ENCODE peak calls at places on chromosomes 7 and 10, in five cellular contexts. One of them, this sample, is unnamed.

GRCh38 chr10:78045237-78045636 is 11.6 kb downstream of the RPS24 start:
- DNase-seq in neuronal stem cell: no peak
- DNase-seq in H9: no peak
- DNase-seq in IMR-90: no peak
- DNase-seq in H1: no peak
- DNase-seq in this sample: peak; percentile 8

GRCh38 chr10:70927221-70927943 is 39.0 kb upstream of the PCBD1 start:
- DNase-seq in IMR-90: peak; percentile 19
- DNase-seq in H1: no peak
- DNase-seq in neuronal stem cell: no peak
- DNase-seq in H9: no peak
- DNase-seq in this sample: no peak

GRCh38 chr10:47169631-47170030 is 130.4 kb upstream of the GDF10 start:
- DNase-seq in IMR-90: no peak
- DNase-seq in H1: no peak
- DNase-seq in H9: no peak
- DNase-seq in neuronal stem cell: no peak
- DNase-seq in this sample: no peak

GRCh38 chr10:100886946-100887345 is 25.8 kb upstream of the SLF2 start:
- DNase-seq in H9: peak; percentile 10
- DNase-seq in H1: no peak
- DNase-seq in IMR-90: no peak
- DNase-seq in neuronal stem cell: no peak
- DNase-seq in this sample: no peak

GRCh38 chr7:30923774-30924413 is 12.2 kb downstream of the AQP1 start:
- DNase-seq in H9: peak; percentile 22
- DNase-seq in H1: peak; percentile 30
- DNase-seq in IMR-90: no peak
- DNase-seq in neuronal stem cell: no peak
- DNase-seq in this sample: no peak

GRCh38 chr7:29764227-29764626 is 42.1 kb upstream of the WIPF3 start:
- DNase-seq in H1: peak; percentile 58
- DNase-seq in neuronal stem cell: no peak
- DNase-seq in IMR-90: no peak
- DNase-seq in H9: peak; percentile 52
- DNase-seq in this sample: no peak

GRCh38 chr10:50417906-50418697 is 166.8 kb upstream of the ASAH2 start:
- DNase-seq in neuronal stem cell: peak; percentile 38
- DNase-seq in H9: peak; percentile 71
- DNase-seq in H1: peak; percentile 76
- DNase-seq in IMR-90: peak; percentile 80
- DNase-seq in this sample: peak; percentile 85

GRCh38 chr7:22718200-22718711 is 8.7 kb upstream of the IL6 start:
- DNase-seq in IMR-90: peak; percentile 97
- DNase-seq in neuronal stem cell: no peak
- DNase-seq in H1: no peak
- DNase-seq in H9: no peak
- DNase-seq in this sample: no peak

GRCh38 chr7:146096994-146097393 is 19.6 kb upstream of the CNTNAP2 start:
- DNase-seq in H1: peak; percentile 62
- DNase-seq in neuronal stem cell: no peak
- DNase-seq in IMR-90: no peak
- DNase-seq in H9: peak; percentile 78
- DNase-seq in this sample: no peak

GRCh38 chr7:135441791-135442190 is 68.1 kb downstream of the CNOT4 start:
- DNase-seq in IMR-90: peak; percentile 73
- DNase-seq in H1: no peak
- DNase-seq in neuronal stem cell: no peak
- DNase-seq in H9: no peak
- DNase-seq in this sample: no peak

GRCh38 chr7:38953971-38954370 is 23.7 kb upstream of the POU6F2 start:
- DNase-seq in H9: no peak
- DNase-seq in neuronal stem cell: no peak
- DNase-seq in IMR-90: no peak
- DNase-seq in H1: no peak
- DNase-seq in this sample: no peak

GRCh38 chr7:26860361-26860760 is 4.0 kb downstream of the SKAP2 start:
- DNase-seq in IMR-90: no peak
- DNase-seq in H9: no peak
- DNase-seq in H1: no peak
- DNase-seq in neuronal stem cell: no peak
- DNase-seq in this sample: peak; percentile 16

GRCh38 chr7:98283887-98284222 is 2.4 kb downstream of the BRI3 start:
- DNase-seq in H9: no peak
- DNase-seq in neuronal stem cell: no peak
- DNase-seq in IMR-90: no peak
- DNase-seq in H1: no peak
- DNase-seq in this sample: no peak
- H3K4ac ChIP-seq in H9: no peak overlapping the region
- H3K4ac ChIP-seq in neuronal stem cell: no peak overlapping the region
- H3K4ac ChIP-seq in IMR-90: peak overlapping the region; percentile 92
- H3K4ac ChIP-seq in H1: no peak overlapping the region
- H3K4ac ChIP-seq in this sample: peak overlapping the region; percentile 88

GRCh38 chr10:16999665-17000451 is 129.8 kb downstream of the CUBN start:
- DNase-seq in H9: no peak
- DNase-seq in IMR-90: peak; percentile 85
- DNase-seq in H1: no peak
- DNase-seq in neuronal stem cell: no peak
- DNase-seq in this sample: no peak
- H3K4ac ChIP-seq in H9: no peak overlapping the region
- H3K4ac ChIP-seq in IMR-90: peak overlapping the region; percentile 59
- H3K4ac ChIP-seq in H1: no peak overlapping the region
- H3K4ac ChIP-seq in neuronal stem cell: no peak overlapping the region
- H3K4ac ChIP-seq in this sample: no peak overlapping the region

GRCh38 chr10:79402625-79402946 is 42.8 kb downstream of the ZCCHC24 start:
- DNase-seq in H9: no peak
- DNase-seq in neuronal stem cell: no peak
- DNase-seq in H1: no peak
- DNase-seq in IMR-90: no peak
- DNase-seq in this sample: no peak

GRCh38 chr10:79401015-79401921 is 44.2 kb downstream of the ZCCHC24 start:
- DNase-seq in neuronal stem cell: no peak
- DNase-seq in H9: no peak
- DNase-seq in H1: no peak
- DNase-seq in IMR-90: peak; percentile 49
- DNase-seq in this sample: no peak

GRCh38 chr10:79403441-79404230 is 41.8 kb downstream of the ZCCHC24 start:
- DNase-seq in H9: peak; percentile 54
- DNase-seq in IMR-90: no peak
- DNase-seq in neuronal stem cell: peak; percentile 48
- DNase-seq in H1: no peak
- DNase-seq in this sample: no peak

GRCh38 chr10:79404231-79404609 is 41.2 kb downstream of the ZCCHC24 start:
- DNase-seq in H9: no peak
- DNase-seq in IMR-90: peak; percentile 76
- DNase-seq in H1: no peak
- DNase-seq in neuronal stem cell: no peak
- DNase-seq in this sample: no peak

GRCh38 chr10:79402951-79403350 is 42.5 kb downstream of the ZCCHC24 start:
- DNase-seq in H9: no peak
- DNase-seq in neuronal stem cell: no peak
- DNase-seq in IMR-90: no peak
- DNase-seq in H1: no peak
- DNase-seq in this sample: no peak
- H3K4ac ChIP-seq in H9: no peak overlapping the region
- H3K4ac ChIP-seq in neuronal stem cell: no peak overlapping the region
- H3K4ac ChIP-seq in IMR-90: peak overlapping the region; percentile 42
- H3K4ac ChIP-seq in H1: no peak overlapping the region
- H3K4ac ChIP-seq in this sample: no peak overlapping the region

DNA sequence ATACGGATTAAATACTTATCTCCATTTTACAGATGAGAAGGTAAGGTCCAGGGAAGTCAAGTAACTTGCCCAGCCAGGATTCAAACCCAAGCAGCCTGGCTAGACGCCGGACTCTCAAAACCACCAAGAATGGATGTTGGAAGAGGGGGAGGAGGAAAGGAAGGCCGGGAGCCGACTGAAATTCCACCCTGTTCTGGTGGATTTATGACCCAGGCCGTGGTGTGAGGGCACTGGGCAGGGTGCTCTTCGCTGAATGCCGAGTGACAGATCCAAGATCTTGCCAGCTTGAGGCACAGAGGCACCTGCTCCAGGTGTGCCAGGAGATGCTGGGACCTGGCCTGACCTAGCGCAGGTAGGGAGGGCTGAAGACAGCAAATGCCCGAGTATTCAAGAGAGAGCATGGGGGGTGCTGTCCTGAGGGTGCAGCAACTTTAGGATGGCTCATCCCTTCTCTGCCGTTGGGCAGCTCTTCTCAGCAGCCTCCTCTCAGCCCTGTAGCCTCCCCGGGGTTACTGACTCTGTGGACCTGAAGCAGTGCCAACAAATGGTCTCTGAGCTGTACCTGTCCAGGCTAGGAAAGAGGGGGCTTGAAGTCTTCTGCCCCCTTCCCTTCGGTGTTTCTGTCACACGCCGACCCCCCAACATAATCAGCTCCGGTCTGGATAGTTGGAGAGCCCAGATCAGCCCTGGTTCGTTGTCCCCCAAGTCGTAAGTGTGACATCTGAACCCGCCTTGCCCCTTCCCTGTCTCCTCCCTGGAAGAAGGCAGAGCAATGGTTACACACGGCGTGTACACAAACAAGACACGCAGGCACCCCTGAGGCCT is 713 bp downstream of the LOXL4 start:
- DNase-seq in neuronal stem cell: no peak
- DNase-seq in H1: no peak
- DNase-seq in IMR-90: no peak
- DNase-seq in H9: no peak
- DNase-seq in this sample: no peak
- H3K4ac ChIP-seq in neuronal stem cell: no peak overlapping the region
- H3K4ac ChIP-seq in H1: no peak overlapping the region
- H3K4ac ChIP-seq in IMR-90: peak overlapping the region; percentile 71
- H3K4ac ChIP-seq in H9: no peak overlapping the region
- H3K4ac ChIP-seq in this sample: no peak overlapping the region

DNA sequence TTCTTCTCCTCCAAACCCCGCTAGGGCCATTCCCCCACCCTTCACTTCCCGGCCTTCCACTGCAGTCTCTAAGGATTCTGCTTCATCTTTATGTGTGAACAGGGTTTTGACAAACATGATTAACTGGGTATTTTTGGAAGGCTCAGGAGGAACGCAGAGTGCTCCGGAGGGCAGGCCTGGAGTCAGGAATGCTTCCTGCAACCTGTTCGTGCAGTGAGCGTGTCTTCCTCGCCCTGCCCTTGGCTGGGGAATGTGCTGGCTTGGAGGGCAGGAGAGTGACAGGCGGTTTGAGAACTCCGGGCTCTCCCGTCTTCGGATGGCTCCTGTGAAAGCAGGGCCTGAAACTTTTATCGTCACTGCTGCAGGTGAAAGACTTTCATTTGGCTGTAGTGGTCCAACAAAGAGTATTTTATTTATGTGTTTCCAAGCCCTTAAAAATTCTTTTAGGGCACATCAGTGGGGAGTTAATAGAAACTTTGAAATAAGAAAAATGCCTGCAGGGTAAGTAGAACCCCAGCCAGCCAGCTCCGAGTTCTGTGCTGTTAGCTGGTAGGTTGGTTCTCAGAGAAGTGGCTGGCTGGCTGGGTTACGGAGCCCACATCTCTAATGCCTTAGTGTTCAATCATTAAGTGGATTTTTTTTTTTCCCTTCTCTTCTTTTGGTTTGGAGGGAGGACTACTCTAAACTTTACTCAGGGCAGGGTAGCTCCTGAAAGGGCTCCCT is 51.0 kb downstream of the TCF7L2 start:
- DNase-seq in neuronal stem cell: no peak
- DNase-seq in H9: no peak
- DNase-seq in H1: no peak
- DNase-seq in IMR-90: no peak
- DNase-seq in this sample: peak; percentile 88
- H3K4ac ChIP-seq in neuronal stem cell: no peak overlapping the region
- H3K4ac ChIP-seq in H9: no peak overlapping the region
- H3K4ac ChIP-seq in H1: no peak overlapping the region
- H3K4ac ChIP-seq in IMR-90: no peak overlapping the region
- H3K4ac ChIP-seq in this sample: no peak overlapping the region

DNA sequence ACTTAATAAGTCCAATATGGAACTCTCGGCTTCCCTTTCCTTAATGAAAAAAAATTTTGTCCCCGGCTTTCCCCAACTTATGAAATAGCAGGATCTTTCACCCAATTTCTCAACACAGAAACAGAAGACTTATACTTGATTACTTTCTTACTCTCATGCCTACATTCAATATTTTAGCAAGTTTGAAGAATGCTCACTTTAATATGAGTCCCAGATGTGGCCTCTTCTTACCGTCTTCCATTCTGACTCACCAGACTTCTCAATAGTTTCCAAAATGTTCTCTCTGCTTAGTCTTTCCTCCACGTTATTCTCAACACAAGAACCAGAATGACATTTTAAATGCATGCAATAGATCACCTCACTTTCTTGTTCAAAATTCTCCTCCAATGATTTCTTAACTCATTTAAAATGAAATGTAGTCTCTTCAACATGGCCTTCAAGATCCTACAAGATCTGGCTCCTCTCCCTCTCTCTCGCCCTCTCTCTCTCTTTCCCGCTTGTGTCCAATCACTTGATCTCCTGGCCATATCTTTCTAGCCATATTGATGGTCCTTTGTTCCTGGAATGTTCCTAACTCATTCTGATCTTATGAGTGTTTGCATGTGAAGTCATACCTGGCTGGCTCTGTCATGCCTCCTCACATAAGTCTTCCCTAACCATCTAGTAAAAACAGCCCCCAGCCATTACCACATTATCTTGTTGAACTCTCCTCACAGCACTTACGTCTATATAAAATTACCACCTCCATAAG is 119.7 kb upstream of the FAM3C start:
- DNase-seq in H1: no peak
- DNase-seq in H9: no peak
- DNase-seq in IMR-90: no peak
- DNase-seq in neuronal stem cell: no peak
- DNase-seq in this sample: peak; percentile 83
- H3K4ac ChIP-seq in H1: no peak overlapping the region
- H3K4ac ChIP-seq in H9: no peak overlapping the region
- H3K4ac ChIP-seq in IMR-90: no peak overlapping the region
- H3K4ac ChIP-seq in neuronal stem cell: no peak overlapping the region
- H3K4ac ChIP-seq in this sample: no peak overlapping the region

GRCh38 chr10:93269281-93269680 is 195.6 kb downstream of the CYP26A1 start:
- DNase-seq in H1: no peak
- DNase-seq in neuronal stem cell: no peak
- DNase-seq in IMR-90: no peak
- DNase-seq in H9: no peak
- DNase-seq in this sample: no peak
- H3K4ac ChIP-seq in H1: no peak overlapping the region
- H3K4ac ChIP-seq in neuronal stem cell: no peak overlapping the region
- H3K4ac ChIP-seq in IMR-90: no peak overlapping the region
- H3K4ac ChIP-seq in H9: no peak overlapping the region
- H3K4ac ChIP-seq in this sample: no peak overlapping the region